ENCODE peak calls at places on chromosomes 13 and 19, in four cellular contexts. E, H, L and M are unnamed samples.

GRCh38 chr19:46718934-46719551 is 2.1 kb upstream of the PRKD2 start:
- DNase-seq in E (no peak), H (no peak), L (no peak), M (no peak)

GRCh38 chr13:27636624-27637288 is 15.1 kb downstream of the POLR1D start:
- DNase-seq in E (no peak), H (no peak), L (no peak), M (no peak)

GRCh38 chr19:52398091-52398461 is 427 bp downstream of the ZNF528 start:
- DNase-seq in E (no peak), H (no peak), L (peak), M (no peak)

GRCh38 chr13:21405309-21405708 is 53.8 kb downstream of the ZDHHC20 start:
- DNase-seq in E (no peak), H (no peak), L (no peak), M (no peak)

GRCh38 chr13:21458457-21458815 is 667 bp downstream of the ZDHHC20 start:
- DNase-seq in E (peak), H (peak), L (no peak), M (peak)

GRCh38 chr19:14383556-14383897 is 2.3 kb downstream of the ADGRE5 start:
- DNase-seq in E (no peak), H (no peak), L (peak), M (no peak)

GRCh38 chr19:35266904-35267817 is 1.6 kb upstream of the USF2 start:
- DNase-seq in E (peak), H (peak), L (no peak), M (no peak)

GRCh38 chr13:79483302-79483701 is 2.3 kb downstream of the NDFIP2 start:
- DNase-seq in E (no peak), H (no peak), L (peak), M (no peak)

GRCh38 chr13:49651775-49652690 is 23.7 kb downstream of the ARL11 start:
- DNase-seq in E (no peak), H (no peak), L (no peak), M (no peak)

GRCh38 chr13:52862358-52863206 is 14.1 kb upstream of the PCDH8 start:
- DNase-seq in E (peak), H (no peak), L (peak), M (no peak)

GRCh38 chr13:22108283-22108897 is 437.5 kb downstream of the FGF9 start:
- DNase-seq in E (no peak), H (no peak), L (peak), M (no peak)

GRCh38 chr13:93867481-93867880 is 612.0 kb downstream of the DCT start:
- DNase-seq in E (no peak), H (no peak), L (no peak), M (no peak)

GRCh38 chr13:44523176-44524017 is 52.7 kb downstream of the TSC22D1 start:
- DNase-seq in E (peak), H (peak), L (peak), M (no peak)

GRCh38 chr13:54945978-54946377 is 1917.4 kb downstream of the OLFM4 start:
- DNase-seq in E (no peak), H (no peak), L (no peak), M (no peak)

GRCh38 chr19:3644351-3645066 is 17.9 kb upstream of the CACTIN start:
- DNase-seq in E (no peak), H (no peak), L (peak), M (no peak)

GRCh38 chr19:29014857-29015436 is 198.0 kb downstream of the UQCRFS1 start:
- DNase-seq in E (no peak), H (no peak), L (no peak), M (no peak)

DNA sequence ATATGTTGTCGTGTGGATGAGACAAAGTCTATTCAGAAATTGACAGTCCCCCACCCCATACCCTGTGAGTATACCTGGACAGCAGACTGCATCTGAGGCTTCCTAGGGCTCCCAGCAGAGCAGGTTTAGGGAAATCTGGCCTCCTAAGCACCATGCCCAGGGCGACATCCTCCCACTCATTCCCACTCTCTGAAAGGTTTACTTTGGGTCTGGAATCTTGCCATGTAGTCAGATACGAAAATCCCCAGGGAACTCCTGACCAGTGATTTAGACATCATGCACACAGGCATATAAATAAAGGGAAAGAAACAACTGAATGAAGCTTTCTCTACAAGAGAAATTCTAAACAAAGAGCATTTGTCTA is 717 bp upstream of the NALCN start:
- DNase-seq in E (peak), H (no peak), L (peak), M (no peak)
- H3K4me3 ChIP-seq in E (no peak), H (no peak), L (no peak), M (no peak)

DNA sequence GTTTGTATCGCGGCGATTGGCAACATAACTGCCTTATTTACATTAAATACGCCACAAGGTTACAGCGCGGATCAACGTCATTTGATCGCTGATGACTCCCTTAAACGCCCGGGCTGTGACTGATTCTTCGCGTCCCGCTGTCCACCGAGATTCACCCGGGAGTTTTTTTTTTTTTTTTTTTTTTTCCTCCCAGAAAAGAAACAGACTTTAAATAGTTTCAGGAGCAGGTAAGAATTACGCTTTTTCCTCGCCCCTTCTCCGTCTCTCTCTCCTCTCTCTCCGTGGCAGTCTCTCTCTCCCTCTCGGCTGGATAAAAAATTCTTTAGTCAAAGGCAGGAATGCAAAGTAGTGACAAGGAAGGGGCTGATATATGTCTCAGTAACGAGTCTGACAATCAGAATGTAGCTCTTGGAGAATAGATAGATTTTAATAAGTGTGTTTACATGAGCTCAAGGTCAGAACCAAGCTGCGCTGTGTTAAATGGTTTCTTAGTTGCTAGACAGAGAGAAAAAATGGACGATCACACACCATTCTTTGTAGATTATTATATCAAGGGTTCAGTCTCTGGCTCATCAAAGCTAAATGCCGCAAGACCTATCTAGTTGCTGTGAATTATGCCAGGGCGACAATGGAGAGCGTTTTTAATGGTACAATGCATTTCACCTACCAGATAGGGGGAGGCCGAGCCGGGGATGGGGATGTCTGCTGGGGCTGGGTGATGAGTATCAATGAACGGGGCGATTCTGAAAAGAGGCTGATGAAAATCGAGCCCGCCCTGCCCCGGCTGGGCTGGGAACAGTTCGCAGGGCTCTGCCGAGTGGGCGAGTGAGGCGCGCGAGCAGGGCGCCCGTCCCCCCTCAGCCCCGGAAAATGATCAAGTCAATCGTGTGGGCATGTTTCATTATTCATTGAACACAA is 147.2 kb upstream of the ZNF536 start:
- DNase-seq in E (no peak), H (no peak), L (peak), M (no peak)
- H3K4me3 ChIP-seq in E (no peak), H (no peak), L (peak), M (no peak)

GRCh38 chr13:36418022-36418805 is 14.1 kb upstream of the CCNA1 start:
- DNase-seq in E (no peak), H (no peak), L (peak), M (no peak)
- H3K4me3 ChIP-seq in E (no peak), H (no peak), L (no peak), M (no peak)

DNA sequence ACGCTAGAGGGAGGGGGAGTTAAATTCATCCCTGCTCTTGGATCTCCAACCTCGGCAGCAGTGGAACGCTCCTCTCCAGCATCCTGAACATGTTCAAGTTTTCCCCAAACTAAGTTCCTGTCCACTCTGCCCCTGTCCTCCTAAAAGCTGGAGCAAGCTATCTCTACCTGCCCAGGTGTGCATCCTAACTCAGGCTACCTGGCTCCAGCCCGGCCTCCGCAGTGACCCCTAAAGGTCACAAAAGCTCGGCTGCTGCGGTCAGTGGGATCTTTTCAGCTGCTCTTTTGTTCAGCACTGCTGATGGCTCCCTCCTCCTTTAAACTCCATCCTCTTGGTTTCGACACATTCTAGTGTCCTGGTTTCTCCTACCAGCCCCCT is 1.4 kb downstream of the DCUN1D2 start:
- DNase-seq in E (no peak), H (no peak), L (no peak), M (no peak)
- H3K4me3 ChIP-seq in E (peak), H (no peak), L (peak), M (no peak)

GRCh38 chr13:106480511-106480910 is 55.0 kb downstream of the EFNB2 start:
- DNase-seq in E (no peak), H (no peak), L (no peak), M (no peak)
- H3K4me3 ChIP-seq in E (no peak), H (no peak), L (no peak), M (no peak)

GRCh38 chr13:112071011-112071901 is 4.3 kb downstream of the SOX1 start:
- DNase-seq in E (no peak), H (no peak), L (no peak), M (no peak)
- H3K4me3 ChIP-seq in E (no peak), H (no peak), L (no peak), M (no peak)

DNA sequence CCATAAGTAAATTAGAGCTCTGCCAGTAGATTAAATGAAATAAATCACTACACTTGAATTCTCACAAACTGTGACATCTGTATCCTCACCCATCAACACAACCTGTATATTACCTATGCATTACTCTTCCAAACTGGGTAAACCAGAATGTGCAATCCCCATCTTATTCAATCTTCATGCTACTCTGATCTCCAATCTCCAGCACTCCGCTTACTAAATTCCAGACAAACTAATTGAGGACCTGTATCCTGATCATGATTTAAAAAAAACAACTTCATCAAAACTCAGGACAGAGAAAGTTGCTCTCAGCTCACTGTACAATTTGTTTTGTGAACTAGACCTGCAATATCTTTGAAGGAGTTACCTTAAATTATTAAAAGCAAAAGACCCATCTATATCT is 74.4 kb downstream of the FOXO1 start:
- DNase-seq in E (no peak), H (no peak), L (no peak), M (no peak)
- H3K4me3 ChIP-seq in E (no peak), H (no peak), L (no peak), M (no peak)

GRCh38 chr13:51818771-51819511 is 15.0 kb upstream of the DHRS12 start:
- DNase-seq in E (no peak), H (no peak), L (peak), M (no peak)
- H3K4me3 ChIP-seq in E (no peak), H (no peak), L (no peak), M (no peak)

GRCh38 chr13:32889986-32890565 is 126.1 kb upstream of the KL start:
- DNase-seq in E (no peak), H (no peak), L (no peak), M (no peak)
- H3K4me3 ChIP-seq in E (no peak), H (no peak), L (no peak), M (no peak)

GRCh38 chr19:54791476-54791875 is 11.9 kb upstream of the KIR2DL4 start:
- DNase-seq in E (no peak), H (no peak), L (no peak), M (no peak)

GRCh38 chr19:54795763-54796162 is 7.6 kb upstream of the KIR2DL4 start:
- DNase-seq in E (no peak), H (no peak), L (no peak), M (no peak)

GRCh38 chr19:54790711-54791110 is 12.7 kb upstream of the KIR2DL4 start:
- DNase-seq in E (no peak), H (no peak), L (no peak), M (no peak)

DNA sequence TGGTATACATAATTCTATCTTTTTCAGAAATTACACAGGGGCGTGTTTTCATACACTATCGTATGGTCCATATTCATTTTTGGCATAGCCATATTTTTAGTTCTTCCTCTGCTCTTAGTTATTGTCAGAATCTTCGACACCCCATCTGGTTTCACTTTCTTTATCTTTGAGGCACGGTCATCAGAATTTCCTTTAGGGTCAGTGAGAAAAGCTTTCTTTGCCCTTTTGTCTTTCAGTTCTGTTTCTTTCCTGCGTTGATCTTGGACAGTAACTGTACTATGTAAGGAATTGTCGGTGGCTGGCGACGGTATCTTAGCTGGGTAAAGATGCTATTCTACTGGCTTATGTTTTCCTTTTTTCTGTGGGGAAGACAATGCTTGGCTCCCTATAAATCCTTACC is 10.6 kb upstream of the KIR2DL4 start:
- DNase-seq in E (no peak), H (no peak), L (no peak), M (no peak)
- H3K4me3 ChIP-seq in E (no peak), H (no peak), L (no peak), M (no peak)